ENCODE peak calls at places on chromosomes 16 and 17, in six cellular contexts. O is SK-N-SH, U is HCT116, S is HepG2, F is GM12878, P is H1. E is an unnamed sample.

GRCh38 chr16:64094170-64094960 is 1027.5 kb downstream of the CDH11 start:
- DNase-seq in F (no peak), O (no peak), S (no peak), P (no peak), U (no peak), E (no peak)

GRCh38 chr17:7862692-7863437 is 5.1 kb downstream of the CYB5D1 start:
- DNase-seq in P (peak), F (no peak), U (no peak), S (peak), O (peak), E (no peak)

GRCh38 chr17:35548213-35548810 is 10.8 kb upstream of the SLFN12L start:
- DNase-seq in U (no peak), O (no peak), S (no peak), P (no peak), F (no peak), E (no peak)

GRCh38 chr17:752620-753219 is 656 bp upstream of the GEMIN4 start:
- DNase-seq in F (no peak), S (no peak), P (no peak), O (peak), U (no peak), E (peak)

GRCh38 chr16:35776-36305 is 17.6 kb downstream of the POLR3K start:
- DNase-seq in O (no peak), F (no peak), P (no peak), S (no peak), U (no peak), E (no peak)

GRCh38 chr17:31130286-31131224 is 35.8 kb downstream of the NF1 start:
- DNase-seq in U (no peak), S (no peak), O (no peak), P (no peak), F (no peak), E (no peak)

GRCh38 chr17:40448213-40448638 is 5.0 kb downstream of the IGFBP4 start:
- DNase-seq in U (no peak), F (no peak), O (no peak), P (no peak), S (peak), E (no peak)

GRCh38 chr17:50865060-50865867 is 890 bp downstream of the TOB1 start:
- DNase-seq in S (peak), P (peak), O (peak), F (no peak), U (peak), E (no peak)

GRCh38 chr16:80725566-80726162 is 78.7 kb downstream of the CDYL2 start:
- DNase-seq in O (no peak), F (no peak), P (no peak), S (no peak), U (no peak), E (no peak)

GRCh38 chr16:8729779-8730334 is 55.4 kb downstream of the ABAT start:
- DNase-seq in O (no peak), F (no peak), U (no peak), S (no peak), P (no peak), E (no peak)

GRCh38 chr17:62206550-62206949 is 141.5 kb upstream of the MED13 start:
- DNase-seq in O (peak), S (no peak), P (no peak), F (no peak), U (no peak), E (no peak)

GRCh38 chr17:30600830-30601494 is 123.8 kb downstream of the GOSR1 start:
- DNase-seq in P (no peak), S (no peak), U (no peak), F (no peak), O (peak), E (peak)

GRCh38 chr17:78995022-78995760 is 14.4 kb downstream of the CANT1 start:
- DNase-seq in U (no peak), S (no peak), P (no peak), O (peak), F (no peak), E (peak)

GRCh38 chr16:86834451-86835035 is 256.2 kb downstream of the FOXL1 start:
- DNase-seq in P (peak), F (no peak), S (no peak), O (no peak), U (no peak), E (peak)

GRCh38 chr17:15966183-15966878 is 21.4 kb downstream of the ADORA2B start:
- DNase-seq in U (no peak), O (no peak), F (no peak), S (peak), P (peak), E (no peak)

GRCh38 chr16:2194166-2194834 is 2.1 kb downstream of the CASKIN1 start:
- DNase-seq in P (no peak), U (no peak), S (no peak), O (no peak), F (no peak), E (no peak)

GRCh38 chr16:81276323-81276722 is 37.8 kb downstream of the BCO1 start:
- DNase-seq in S (no peak), P (no peak), U (no peak), F (no peak), O (no peak), E (no peak)

GRCh38 chr16:55508941-55509920 is at the start of gene LPCAT2:
- DNase-seq in F (no peak), P (peak), U (peak), S (peak), O (peak), E (peak)

GRCh38 chr16:87223656-87224248 is 93.4 kb downstream of the C16orf95 start:
- DNase-seq in S (no peak), U (no peak), F (no peak), P (no peak), O (no peak), E (no peak)

GRCh38 chr17:81891303-81891552 is 158 bp downstream of the ALYREF start:
- DNase-seq in S (no peak), U (no peak), O (no peak), F (no peak), P (no peak), E (no peak)

GRCh38 chr16:54236761-54237160 is 49.8 kb downstream of the IRX3 start:
- DNase-seq in S (no peak), U (no peak), P (no peak), F (no peak), O (no peak), E (no peak)

GRCh38 chr17:66491213-66491612 is 188.8 kb downstream of the PRKCA start:
- DNase-seq in U (no peak), S (no peak), O (no peak), F (no peak), P (no peak), E (no peak)

GRCh38 chr17:61426482-61427304 is 25.5 kb upstream of the TBX4 start:
- DNase-seq in O (no peak), F (no peak), P (no peak), S (peak), U (peak), E (no peak)

GRCh38 chr17:57669671-57670529 is 75.2 kb downstream of the CCDC182 start:
- DNase-seq in S (no peak), U (no peak), O (peak), P (peak), F (no peak), E (no peak)
- TF ChIP-seq JUND in S (no peak), U (no peak), O (no peak), P (no peak), F (no peak), E (no peak)

DNA sequence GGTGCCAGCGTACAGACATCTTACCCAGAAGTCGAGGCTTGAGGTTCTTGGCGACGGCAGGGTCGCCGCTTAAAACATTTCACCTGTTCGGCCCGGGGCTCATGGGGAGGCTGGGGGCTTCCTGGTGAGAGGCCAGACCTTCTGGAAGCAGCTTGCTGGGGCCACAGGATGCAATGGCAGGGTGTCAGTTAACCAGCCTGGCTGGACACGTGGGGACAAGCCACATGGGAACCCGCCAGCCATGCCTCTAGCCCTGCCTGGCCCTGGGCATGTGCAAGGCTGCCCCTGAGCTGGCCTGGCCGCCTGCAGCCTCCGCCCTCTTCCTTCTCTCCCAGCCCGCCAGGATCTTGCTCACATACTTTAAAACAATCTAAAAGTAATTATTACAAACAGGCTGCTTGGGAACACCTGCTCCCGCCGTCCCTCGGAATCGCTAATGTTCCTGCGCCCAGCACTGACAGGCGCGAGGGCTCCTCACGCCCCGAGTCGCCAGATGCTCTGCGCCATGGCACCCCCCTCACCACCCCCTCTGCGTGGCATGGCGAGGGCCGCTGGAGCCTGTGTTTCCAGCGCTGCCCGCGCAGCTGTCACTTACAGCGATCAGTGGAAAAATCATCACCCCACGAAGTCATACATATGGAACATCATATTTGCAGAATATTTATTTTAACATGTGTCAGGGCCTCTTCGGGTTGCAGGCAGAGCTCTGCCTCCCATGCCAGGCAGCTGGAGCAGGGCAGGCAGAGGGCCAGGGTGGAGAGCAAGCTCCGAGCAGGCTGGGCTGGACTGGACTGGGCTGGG is 188.7 kb upstream of the GSE1 start:
- DNase-seq in O (peak), F (no peak), U (no peak), S (no peak), P (peak), E (no peak)
- TF ChIP-seq JUND in O (no peak), F (no peak), U (no peak), S (no peak), P (no peak), E (no peak)

DNA sequence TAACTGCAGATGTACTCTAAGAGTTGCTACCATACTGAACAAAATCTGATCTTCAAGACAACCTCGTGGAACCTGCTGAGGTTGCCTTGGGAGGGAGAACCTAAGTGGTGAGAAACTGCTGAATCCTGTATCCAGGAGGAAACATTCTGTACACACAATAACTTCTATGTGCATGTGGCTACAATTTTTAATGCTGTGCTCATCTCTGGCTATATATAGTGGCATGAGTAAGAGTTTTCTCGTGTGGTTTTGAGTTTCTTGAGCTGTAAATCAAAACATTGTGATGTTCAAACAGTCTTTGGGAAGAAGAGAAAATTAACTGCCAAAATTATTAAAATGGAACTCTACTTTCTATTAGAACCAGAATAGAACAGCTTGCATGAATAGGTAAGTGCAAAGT is 206.8 kb downstream of the CA10 start:
- DNase-seq in F (no peak), O (no peak), U (no peak), S (no peak), P (no peak), E (no peak)
- TF ChIP-seq JUND in F (no peak), O (no peak), U (no peak), S (no peak), P (no peak), E (no peak)

GRCh38 chr16:10919003-10919351 is 23.3 kb downstream of the DEXI start:
- DNase-seq in P (no peak), U (no peak), O (no peak), F (no peak), S (no peak), E (no peak)

GRCh38 chr16:10916534-10916933 is 25.7 kb downstream of the DEXI start:
- DNase-seq in U (no peak), F (no peak), S (no peak), P (no peak), O (no peak), E (no peak)

GRCh38 chr16:10921536-10922327 is 20.5 kb downstream of the DEXI start:
- DNase-seq in S (no peak), O (no peak), P (no peak), F (no peak), U (no peak), E (no peak)

GRCh38 chr16:10920726-10921427 is 21.4 kb downstream of the DEXI start:
- DNase-seq in P (no peak), U (no peak), S (no peak), F (no peak), O (no peak), E (no peak)

GRCh38 chr16:10918294-10919002 is 23.8 kb downstream of the DEXI start:
- DNase-seq in O (peak), U (peak), P (peak), F (peak), S (peak), E (peak)
- TF ChIP-seq JUND in O (no peak), U (no peak), P (no peak), F (no peak), S (no peak), E (no peak)

GRCh38 chr16:50836121-50836541 is 94.2 kb downstream of the CYLD start:
- DNase-seq in P (peak), O (no peak), F (no peak), U (no peak), S (no peak), E (no peak)
- TF ChIP-seq JUND in P (no peak), O (no peak), F (no peak), U (no peak), S (no peak), E (no peak)

DNA sequence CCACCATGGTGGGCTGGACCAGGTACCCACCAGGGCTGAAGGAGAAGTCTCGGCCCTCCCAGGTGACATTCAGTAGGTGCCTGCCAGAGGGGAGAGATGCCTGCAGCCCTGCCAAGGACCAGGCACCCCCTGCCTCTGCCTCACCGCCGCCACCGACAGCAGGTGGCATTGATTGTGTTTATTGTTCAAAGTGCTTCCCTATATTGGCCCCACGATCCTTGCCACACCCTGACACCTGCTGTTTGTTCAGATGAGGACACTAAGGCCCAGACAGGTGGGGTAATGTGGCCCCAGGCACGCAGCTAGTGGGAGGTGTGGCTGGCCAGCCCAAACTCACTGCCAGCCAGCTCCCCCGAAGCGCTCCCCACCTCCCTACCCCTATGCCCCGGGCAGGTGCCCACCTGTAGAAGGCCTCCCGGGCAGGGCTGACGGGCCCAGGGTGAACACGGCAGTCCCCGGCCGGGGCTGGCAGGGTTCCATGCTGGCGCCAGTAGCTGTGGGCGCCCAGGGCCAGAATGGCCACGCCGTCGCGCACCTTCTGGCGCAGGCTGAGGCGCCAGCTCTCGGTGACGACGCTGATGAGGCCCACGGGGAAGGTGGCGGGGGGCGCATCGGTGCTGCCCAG is 8.0 kb downstream of the GRIN2C start:
- DNase-seq in F (no peak), S (no peak), P (no peak), O (no peak), U (no peak), E (no peak)
- TF ChIP-seq JUND in F (no peak), S (no peak), P (no peak), O (no peak), U (no peak), E (no peak)